ENCODE peak calls at places on chromosomes 11 and 22, in four cellular contexts. I, M, Z and C are unnamed samples.

GRCh38 chr22:23789638-23790037 is 2.9 kb downstream of the SMARCB1 start:
- DNase-seq in I (no peak), M (no peak), Z (no peak), C (peak; percentile 43)

GRCh38 chr22:23243006-23243573 is 62.8 kb downstream of the BCR start:
- DNase-seq in I (no peak), M (peak; percentile 72), Z (peak; percentile 88), C (peak; percentile 95)

GRCh38 chr11:45314900-45315299 is 28.8 kb upstream of the SYT13 start:
- DNase-seq in I (no peak), M (no peak), Z (no peak), C (no peak)

GRCh38 chr22:22720201-22720723 is 75.8 kb downstream of the GGTLC2 start:
- DNase-seq in I (peak; percentile 34), M (peak; percentile 21), Z (peak; percentile 73), C (peak; percentile 87)

GRCh38 chr11:90701040-90701439 is 478.2 kb upstream of the CHORDC1 start:
- DNase-seq in I (no peak), M (no peak), Z (no peak), C (no peak)

GRCh38 chr11:65047581-65048422 is 6.8 kb downstream of the SAC3D1 start:
- DNase-seq in I (no peak), M (no peak), Z (peak; percentile 48), C (no peak)

GRCh38 chr22:32127904-32128303 is 31.2 kb downstream of the C22orf42 start:
- DNase-seq in I (no peak), M (no peak), Z (peak; percentile 79), C (peak; percentile 82)

GRCh38 chr11:102836290-102836875 is 7.0 kb downstream of the MMP3 start:
- DNase-seq in I (peak; percentile 78), M (no peak), Z (no peak), C (peak; percentile 31)

GRCh38 chr22:29205598-29206371 is at the start of gene EMID1:
- DNase-seq in I (peak; percentile 9), M (peak; percentile 46), Z (peak; percentile 62), C (peak; percentile 37)

GRCh38 chr11:131591051-131591461 is 220.6 kb downstream of the NTM start:
- DNase-seq in I (no peak), M (no peak), Z (peak; percentile 49), C (peak; percentile 73)

GRCh38 chr11:99632969-99633368 is 612.2 kb downstream of the CNTN5 start:
- DNase-seq in I (no peak), M (no peak), Z (no peak), C (no peak)

GRCh38 chr11:58391879-58392278 is 14.8 kb downstream of the OR5B3 start:
- DNase-seq in I (peak; percentile 72), M (no peak), Z (no peak), C (no peak)

GRCh38 chr11:110069158-110069737 is 23.9 kb upstream of the ZC3H12C start:
- DNase-seq in I (peak; percentile 88), M (no peak), Z (no peak), C (no peak)
- H4K8ac ChIP-seq in I (peak overlapping the region; percentile 82), M (no peak overlapping the region), Z (no peak overlapping the region), C (no peak overlapping the region)

GRCh38 chr11:108472681-108473080 is 5.4 kb upstream of the C11orf65 start:
- DNase-seq in I (no peak), M (no peak), Z (no peak), C (no peak)

GRCh38 chr11:108466405-108466804 is 924 bp downstream of the C11orf65 start:
- DNase-seq in I (no peak), M (no peak), Z (no peak), C (no peak)

GRCh38 chr11:108467091-108467823 is at the start of gene C11orf65:
- DNase-seq in I (peak; percentile 96), M (peak; percentile 93), Z (peak; percentile 96), C (peak; percentile 98)
- H2BK5ac ChIP-seq in I (peak within 1 kb of the TSS; percentile 84), M (no peak within 1 kb of the TSS), Z (no peak within 1 kb of the TSS), C (peak within 1 kb of the TSS; percentile 52)

DNA sequence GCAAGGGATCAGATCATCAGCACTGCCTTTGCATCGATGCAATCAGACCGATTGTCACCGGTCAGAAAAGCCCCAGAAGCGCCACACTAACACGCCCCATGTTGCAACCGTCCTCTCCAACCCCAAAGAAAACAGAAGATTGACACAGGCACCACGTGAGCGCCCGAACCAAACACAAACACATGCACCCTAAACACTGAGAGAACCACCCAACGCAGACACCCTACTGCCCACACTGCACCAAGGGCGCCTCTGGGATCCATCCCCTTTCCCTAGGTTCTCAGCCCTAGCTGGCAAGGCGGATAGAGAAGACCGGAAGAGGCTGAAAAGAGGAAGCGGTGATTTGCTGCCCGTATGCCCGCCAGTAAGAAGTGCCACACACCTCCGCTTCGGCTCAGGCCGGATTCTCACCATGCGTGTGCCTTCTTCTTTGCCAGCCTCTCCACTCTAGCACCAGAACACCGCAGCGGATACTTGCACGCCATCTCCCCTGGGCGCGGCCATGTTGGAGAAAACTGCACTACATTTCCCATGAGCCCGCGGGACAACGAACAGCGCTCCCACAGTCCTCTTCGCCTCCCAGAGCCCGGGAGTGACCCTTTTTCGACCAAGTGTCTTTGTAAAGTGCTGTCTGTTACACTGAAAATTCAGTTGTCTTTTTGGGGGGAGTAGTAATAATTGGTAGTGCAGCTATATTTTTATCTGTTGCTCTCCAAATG is at the start of gene ALKBH8:
- DNase-seq in I (peak; percentile 58), M (no peak), Z (peak; percentile 74), C (peak; percentile 82)
- H4K8ac ChIP-seq in I (peak within 1 kb of the TSS; percentile 85), M (no peak within 1 kb of the TSS), Z (no peak within 1 kb of the TSS), C (peak within 1 kb of the TSS; percentile 68)

DNA sequence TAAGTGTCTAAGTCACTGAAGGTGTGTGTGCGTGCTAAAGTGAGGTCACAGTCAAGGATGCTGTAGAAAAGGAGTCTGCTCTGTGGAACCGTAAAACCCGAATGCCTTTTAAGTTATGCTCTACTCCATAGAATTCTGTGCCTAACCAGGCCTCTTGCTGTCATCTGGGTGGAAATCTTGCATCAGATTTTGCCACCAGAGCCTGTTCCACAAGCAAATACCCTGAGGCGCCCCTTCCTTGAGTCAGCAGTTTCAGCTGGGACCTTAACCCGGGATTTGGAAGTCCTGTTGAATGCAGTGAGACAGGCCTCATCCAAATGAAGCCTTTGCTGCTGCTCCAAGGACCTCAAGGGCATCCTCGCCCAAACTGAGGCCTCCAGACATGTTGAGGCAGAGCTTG is 109.8 kb downstream of the WNT11 start:
- DNase-seq in I (no peak), M (no peak), Z (no peak), C (peak; percentile 66)
- H2BK5ac ChIP-seq in I (no peak overlapping the region), M (no peak overlapping the region), Z (no peak overlapping the region), C (no peak overlapping the region)

GRCh38 chr11:10366568-10367331 is 61.9 kb downstream of the ADM start:
- DNase-seq in I (peak; percentile 98), M (peak; percentile 58), Z (peak; percentile 93), C (peak; percentile 96)
- H4K8ac ChIP-seq in I (peak overlapping the region; percentile 76), M (no peak overlapping the region), Z (no peak overlapping the region), C (no peak overlapping the region)

DNA sequence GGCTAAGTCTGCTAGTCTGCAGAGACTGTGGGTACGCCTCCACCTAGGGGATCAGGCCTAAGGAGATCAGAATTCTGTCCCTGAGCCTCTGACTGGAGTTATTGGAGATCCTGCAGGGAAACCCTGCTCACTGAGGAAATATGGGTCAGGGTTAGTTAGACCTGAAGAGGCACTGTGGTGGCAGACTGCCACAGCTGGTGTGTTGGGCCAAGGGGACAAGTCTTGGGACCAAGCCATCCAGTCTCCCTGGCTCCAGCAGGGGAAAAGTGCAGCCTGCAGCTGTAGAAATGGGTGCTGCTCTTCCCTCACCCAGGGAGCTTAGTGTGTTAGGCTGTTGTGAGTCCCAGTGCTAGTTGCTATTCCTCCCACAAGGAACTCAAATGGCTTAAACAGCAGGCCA is 334.8 kb upstream of the LARGE1 start:
- DNase-seq in I (no peak), M (no peak), Z (no peak), C (no peak)
- H2BK5ac ChIP-seq in I (no peak overlapping the region), M (no peak overlapping the region), Z (no peak overlapping the region), C (no peak overlapping the region)

GRCh38 chr11:134389464-134390180 is 22.4 kb downstream of the B3GAT1 start:
- DNase-seq in I (no peak), M (no peak), Z (no peak), C (no peak)
- H4K8ac ChIP-seq in I (no peak overlapping the region), M (no peak overlapping the region), Z (no peak overlapping the region), C (no peak overlapping the region)

GRCh38 chr11:693415-693831 is 1.6 kb downstream of the DEAF1 start:
- DNase-seq in I (no peak), M (no peak), Z (no peak), C (no peak)

GRCh38 chr11:693887-694562 is 997 bp downstream of the DEAF1 start:
- DNase-seq in I (no peak), M (no peak), Z (no peak), C (no peak)

GRCh38 chr11:695332-695605 is 247 bp upstream of the DEAF1 start:
- DNase-seq in I (no peak), M (no peak), Z (no peak), C (no peak)

GRCh38 chr11:695606-696381 is at the start of gene TMEM80:
- DNase-seq in I (peak; percentile 96), M (peak; percentile 100), Z (peak; percentile 98), C (peak; percentile 99)

DNA sequence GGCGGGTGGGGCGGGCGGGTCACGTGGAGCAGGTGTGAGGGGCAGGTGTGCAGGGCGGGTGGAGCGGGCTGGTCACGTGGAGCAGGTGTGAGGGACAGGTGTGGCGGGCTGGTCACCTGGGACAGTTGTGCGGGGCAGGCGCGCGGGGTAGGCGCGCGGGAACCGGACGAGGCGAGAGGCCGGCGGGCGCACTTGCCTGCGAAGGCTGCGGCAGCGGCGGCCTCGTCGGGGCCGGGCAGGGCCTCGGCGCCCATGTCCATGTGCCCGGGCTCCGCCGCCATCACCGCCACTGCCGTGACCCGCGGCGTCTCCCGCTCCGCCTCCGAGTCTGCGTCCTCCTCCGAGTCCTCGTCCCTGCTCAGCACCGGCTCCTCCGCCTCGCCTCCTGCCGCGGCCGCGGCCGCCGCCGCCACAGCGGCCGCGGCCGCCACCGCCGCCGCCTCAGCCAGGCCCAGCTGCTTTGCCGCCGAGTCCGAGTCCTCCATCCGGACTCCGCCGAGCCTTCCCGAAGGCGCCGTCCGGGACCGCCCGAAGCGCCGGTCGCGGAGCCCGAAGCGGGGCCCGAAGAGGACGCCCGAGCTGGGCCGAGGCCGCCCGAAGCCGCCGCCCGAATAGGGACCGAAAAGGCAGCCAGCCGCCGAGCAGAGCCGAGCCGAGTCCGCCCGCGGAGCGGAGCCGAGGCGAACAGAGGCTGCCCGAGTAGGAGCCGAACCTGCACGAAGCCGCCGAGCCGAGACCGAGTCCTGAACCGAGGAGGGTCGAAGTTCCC is at the start of gene DEAF1:
- DNase-seq in I (peak; percentile 96), M (peak; percentile 99), Z (peak; percentile 97), C (peak; percentile 98)
- H2BK5ac ChIP-seq in I (peak within 1 kb of the TSS; percentile 100), M (peak within 1 kb of the TSS; percentile 100), Z (no peak within 1 kb of the TSS), C (peak within 1 kb of the TSS; percentile 97)

DNA sequence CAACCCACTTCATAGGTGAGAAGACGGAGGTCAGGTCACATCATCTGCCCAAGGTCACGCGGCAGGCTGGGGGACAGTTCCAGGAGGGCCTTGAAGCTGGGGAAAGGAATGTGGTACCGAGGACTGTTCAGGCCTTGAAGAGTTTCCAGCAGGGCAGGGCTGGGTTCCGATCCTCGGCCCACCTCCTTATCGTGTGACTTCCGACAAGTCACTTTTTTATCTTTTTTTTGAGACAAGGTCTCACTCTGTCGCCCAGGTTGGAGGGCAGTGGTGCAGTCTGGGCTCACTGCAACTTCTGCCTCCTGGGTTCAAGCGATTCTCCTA is 617 bp downstream of the NDUFS8 start:
- DNase-seq in I (no peak), M (no peak), Z (no peak), C (no peak)
- H4K8ac ChIP-seq in I (peak overlapping the region; percentile 94), M (no peak overlapping the region), Z (no peak overlapping the region), C (no peak overlapping the region)